ENCODE peak calls at places on chromosomes 13 and 19, in eight cellular contexts. One of them, this sample, is unnamed.

GRCh38 chr19:1503089-1503924 is 9.5 kb downstream of the ADAMTSL5 start:
- DNase-seq in activated T-helper 1 cell treated with Interleukin-2 at 50 U/mL for 16 hours: peak
- DNase-seq in Kasumi-1: peak
- DNase-seq in GDM1: peak
- DNase-seq in stimulated activated CD4-positive, alpha-beta T cell treated with anti-CD3 and anti-CD28 coated beads, Interleukin-15, amount 100 ng/mL, for 24 hours: peak
- DNase-seq in esophagus muscularis mucosa: no peak
- DNase-seq in NCI-H460: peak
- DNase-seq in mesenteric fat pad: no peak
- DNase-seq in this sample: peak

GRCh38 chr13:51292000-51292550 is 47.4 kb upstream of the SERPINE3 start:
- DNase-seq in activated T-helper 1 cell treated with Interleukin-2 at 50 U/mL for 16 hours: no peak
- DNase-seq in Kasumi-1: no peak
- DNase-seq in GDM1: no peak
- DNase-seq in stimulated activated CD4-positive, alpha-beta T cell treated with anti-CD3 and anti-CD28 coated beads, Interleukin-15, amount 100 ng/mL, for 24 hours: no peak
- DNase-seq in esophagus muscularis mucosa: no peak
- DNase-seq in NCI-H460: no peak
- DNase-seq in mesenteric fat pad: no peak
- DNase-seq in this sample: peak

GRCh38 chr19:7294571-7295212 is 478 bp upstream of the INSR start:
- DNase-seq in activated T-helper 1 cell treated with Interleukin-2 at 50 U/mL for 16 hours: no peak
- DNase-seq in Kasumi-1: peak
- DNase-seq in GDM1: no peak
- DNase-seq in stimulated activated CD4-positive, alpha-beta T cell treated with anti-CD3 and anti-CD28 coated beads, Interleukin-15, amount 100 ng/mL, for 24 hours: peak
- DNase-seq in esophagus muscularis mucosa: no peak
- DNase-seq in NCI-H460: peak
- DNase-seq in mesenteric fat pad: peak
- DNase-seq in this sample: peak

GRCh38 chr19:2555422-2556220 is 79.7 kb downstream of the GADD45B start:
- DNase-seq in activated T-helper 1 cell treated with Interleukin-2 at 50 U/mL for 16 hours: no peak
- DNase-seq in Kasumi-1: no peak
- DNase-seq in GDM1: no peak
- DNase-seq in stimulated activated CD4-positive, alpha-beta T cell treated with anti-CD3 and anti-CD28 coated beads, Interleukin-15, amount 100 ng/mL, for 24 hours: no peak
- DNase-seq in esophagus muscularis mucosa: no peak
- DNase-seq in NCI-H460: no peak
- DNase-seq in mesenteric fat pad: no peak
- DNase-seq in this sample: no peak

GRCh38 chr13:40681341-40682051 is 15.1 kb upstream of the FOXO1 start:
- DNase-seq in activated T-helper 1 cell treated with Interleukin-2 at 50 U/mL for 16 hours: no peak
- DNase-seq in Kasumi-1: peak
- DNase-seq in GDM1: peak
- DNase-seq in stimulated activated CD4-positive, alpha-beta T cell treated with anti-CD3 and anti-CD28 coated beads, Interleukin-15, amount 100 ng/mL, for 24 hours: no peak
- DNase-seq in esophagus muscularis mucosa: no peak
- DNase-seq in NCI-H460: no peak
- DNase-seq in mesenteric fat pad: no peak
- DNase-seq in this sample: peak

GRCh38 chr19:40410030-40410389 is 3.2 kb downstream of the PRX start:
- DNase-seq in activated T-helper 1 cell treated with Interleukin-2 at 50 U/mL for 16 hours: no peak
- DNase-seq in Kasumi-1: no peak
- DNase-seq in GDM1: no peak
- DNase-seq in stimulated activated CD4-positive, alpha-beta T cell treated with anti-CD3 and anti-CD28 coated beads, Interleukin-15, amount 100 ng/mL, for 24 hours: no peak
- DNase-seq in esophagus muscularis mucosa: no peak
- DNase-seq in NCI-H460: no peak
- DNase-seq in mesenteric fat pad: no peak
- DNase-seq in this sample: no peak

GRCh38 chr13:25046985-25047660 is 48.8 kb upstream of the PABPC3 start:
- DNase-seq in activated T-helper 1 cell treated with Interleukin-2 at 50 U/mL for 16 hours: no peak
- DNase-seq in Kasumi-1: no peak
- DNase-seq in GDM1: no peak
- DNase-seq in stimulated activated CD4-positive, alpha-beta T cell treated with anti-CD3 and anti-CD28 coated beads, Interleukin-15, amount 100 ng/mL, for 24 hours: no peak
- DNase-seq in esophagus muscularis mucosa: no peak
- DNase-seq in NCI-H460: no peak
- DNase-seq in mesenteric fat pad: no peak
- DNase-seq in this sample: peak

GRCh38 chr13:93397619-93398018 is 171.0 kb downstream of the GPC6 start:
- DNase-seq in activated T-helper 1 cell treated with Interleukin-2 at 50 U/mL for 16 hours: no peak
- DNase-seq in Kasumi-1: no peak
- DNase-seq in GDM1: no peak
- DNase-seq in stimulated activated CD4-positive, alpha-beta T cell treated with anti-CD3 and anti-CD28 coated beads, Interleukin-15, amount 100 ng/mL, for 24 hours: no peak
- DNase-seq in esophagus muscularis mucosa: no peak
- DNase-seq in NCI-H460: no peak
- DNase-seq in mesenteric fat pad: no peak
- DNase-seq in this sample: no peak

GRCh38 chr19:15810335-15810734 is 5.1 kb downstream of the OR10H1 start:
- DNase-seq in activated T-helper 1 cell treated with Interleukin-2 at 50 U/mL for 16 hours: no peak
- DNase-seq in Kasumi-1: peak
- DNase-seq in GDM1: no peak
- DNase-seq in stimulated activated CD4-positive, alpha-beta T cell treated with anti-CD3 and anti-CD28 coated beads, Interleukin-15, amount 100 ng/mL, for 24 hours: no peak
- DNase-seq in esophagus muscularis mucosa: no peak
- DNase-seq in NCI-H460: peak
- DNase-seq in mesenteric fat pad: no peak
- DNase-seq in this sample: no peak

GRCh38 chr13:102854675-102855074 is 8.8 kb downstream of the ERCC5 start:
- DNase-seq in activated T-helper 1 cell treated with Interleukin-2 at 50 U/mL for 16 hours: no peak
- DNase-seq in Kasumi-1: no peak
- DNase-seq in GDM1: no peak
- DNase-seq in stimulated activated CD4-positive, alpha-beta T cell treated with anti-CD3 and anti-CD28 coated beads, Interleukin-15, amount 100 ng/mL, for 24 hours: no peak
- DNase-seq in esophagus muscularis mucosa: no peak
- DNase-seq in NCI-H460: no peak
- DNase-seq in mesenteric fat pad: no peak
- DNase-seq in this sample: no peak

GRCh38 chr19:46404039-46404883 is 9.1 kb downstream of the CCDC8 start:
- DNase-seq in activated T-helper 1 cell treated with Interleukin-2 at 50 U/mL for 16 hours: no peak
- DNase-seq in Kasumi-1: peak
- DNase-seq in GDM1: no peak
- DNase-seq in stimulated activated CD4-positive, alpha-beta T cell treated with anti-CD3 and anti-CD28 coated beads, Interleukin-15, amount 100 ng/mL, for 24 hours: no peak
- DNase-seq in esophagus muscularis mucosa: no peak
- DNase-seq in NCI-H460: no peak
- DNase-seq in mesenteric fat pad: no peak
- DNase-seq in this sample: no peak

GRCh38 chr13:39777527-39778061 is 122.1 kb downstream of the COG6 start:
- DNase-seq in activated T-helper 1 cell treated with Interleukin-2 at 50 U/mL for 16 hours: no peak
- DNase-seq in Kasumi-1: peak
- DNase-seq in GDM1: peak
- DNase-seq in stimulated activated CD4-positive, alpha-beta T cell treated with anti-CD3 and anti-CD28 coated beads, Interleukin-15, amount 100 ng/mL, for 24 hours: peak
- DNase-seq in esophagus muscularis mucosa: no peak
- DNase-seq in NCI-H460: no peak
- DNase-seq in mesenteric fat pad: no peak
- DNase-seq in this sample: peak

GRCh38 chr19:33819875-33820781 is 23.5 kb downstream of the KCTD15 start:
- DNase-seq in activated T-helper 1 cell treated with Interleukin-2 at 50 U/mL for 16 hours: peak
- DNase-seq in Kasumi-1: peak
- DNase-seq in GDM1: peak
- DNase-seq in stimulated activated CD4-positive, alpha-beta T cell treated with anti-CD3 and anti-CD28 coated beads, Interleukin-15, amount 100 ng/mL, for 24 hours: peak
- DNase-seq in esophagus muscularis mucosa: no peak
- DNase-seq in NCI-H460: peak
- DNase-seq in mesenteric fat pad: peak
- DNase-seq in this sample: peak

GRCh38 chr19:55383279-55383788 is 758 bp downstream of the TMEM238 start:
- DNase-seq in activated T-helper 1 cell treated with Interleukin-2 at 50 U/mL for 16 hours: no peak
- DNase-seq in Kasumi-1: no peak
- DNase-seq in GDM1: no peak
- DNase-seq in stimulated activated CD4-positive, alpha-beta T cell treated with anti-CD3 and anti-CD28 coated beads, Interleukin-15, amount 100 ng/mL, for 24 hours: peak
- DNase-seq in esophagus muscularis mucosa: no peak
- DNase-seq in NCI-H460: no peak
- DNase-seq in mesenteric fat pad: no peak
- DNase-seq in this sample: no peak

GRCh38 chr13:111485491-111486250 is 165.2 kb downstream of the TEX29 start:
- DNase-seq in activated T-helper 1 cell treated with Interleukin-2 at 50 U/mL for 16 hours: no peak
- DNase-seq in Kasumi-1: no peak
- DNase-seq in GDM1: no peak
- DNase-seq in stimulated activated CD4-positive, alpha-beta T cell treated with anti-CD3 and anti-CD28 coated beads, Interleukin-15, amount 100 ng/mL, for 24 hours: no peak
- DNase-seq in esophagus muscularis mucosa: no peak
- DNase-seq in NCI-H460: no peak
- DNase-seq in mesenteric fat pad: peak
- DNase-seq in this sample: no peak

GRCh38 chr19:46490774-46491173 is 4.9 kb downstream of the PNMA8B start:
- DNase-seq in activated T-helper 1 cell treated with Interleukin-2 at 50 U/mL for 16 hours: no peak
- DNase-seq in Kasumi-1: no peak
- DNase-seq in GDM1: no peak
- DNase-seq in stimulated activated CD4-positive, alpha-beta T cell treated with anti-CD3 and anti-CD28 coated beads, Interleukin-15, amount 100 ng/mL, for 24 hours: no peak
- DNase-seq in esophagus muscularis mucosa: no peak
- DNase-seq in NCI-H460: no peak
- DNase-seq in mesenteric fat pad: no peak
- DNase-seq in this sample: no peak

GRCh38 chr13:51549050-51549449 is 35.2 kb upstream of the WDFY2 start:
- DNase-seq in activated T-helper 1 cell treated with Interleukin-2 at 50 U/mL for 16 hours: no peak
- DNase-seq in Kasumi-1: peak
- DNase-seq in GDM1: peak
- DNase-seq in stimulated activated CD4-positive, alpha-beta T cell treated with anti-CD3 and anti-CD28 coated beads, Interleukin-15, amount 100 ng/mL, for 24 hours: no peak
- DNase-seq in esophagus muscularis mucosa: no peak
- DNase-seq in NCI-H460: no peak
- DNase-seq in mesenteric fat pad: no peak
- DNase-seq in this sample: no peak

GRCh38 chr13:108005231-108005630 is 210.1 kb downstream of the LIG4 start:
- DNase-seq in activated T-helper 1 cell treated with Interleukin-2 at 50 U/mL for 16 hours: no peak
- DNase-seq in Kasumi-1: no peak
- DNase-seq in GDM1: no peak
- DNase-seq in stimulated activated CD4-positive, alpha-beta T cell treated with anti-CD3 and anti-CD28 coated beads, Interleukin-15, amount 100 ng/mL, for 24 hours: no peak
- DNase-seq in esophagus muscularis mucosa: no peak
- DNase-seq in NCI-H460: no peak
- DNase-seq in mesenteric fat pad: no peak
- DNase-seq in this sample: no peak

GRCh38 chr19:33199441-33200265 is 5.5 kb downstream of the LRP3 start:
- DNase-seq in activated T-helper 1 cell treated with Interleukin-2 at 50 U/mL for 16 hours: no peak
- DNase-seq in Kasumi-1: peak
- DNase-seq in GDM1: no peak
- DNase-seq in stimulated activated CD4-positive, alpha-beta T cell treated with anti-CD3 and anti-CD28 coated beads, Interleukin-15, amount 100 ng/mL, for 24 hours: no peak
- DNase-seq in esophagus muscularis mucosa: no peak
- DNase-seq in NCI-H460: no peak
- DNase-seq in mesenteric fat pad: no peak
- DNase-seq in this sample: peak

GRCh38 chr13:110664074-110664473 is 41.8 kb downstream of the CARS2 start:
- DNase-seq in activated T-helper 1 cell treated with Interleukin-2 at 50 U/mL for 16 hours: no peak
- DNase-seq in Kasumi-1: no peak
- DNase-seq in GDM1: no peak
- DNase-seq in stimulated activated CD4-positive, alpha-beta T cell treated with anti-CD3 and anti-CD28 coated beads, Interleukin-15, amount 100 ng/mL, for 24 hours: no peak
- DNase-seq in esophagus muscularis mucosa: no peak
- DNase-seq in NCI-H460: no peak
- DNase-seq in mesenteric fat pad: no peak
- DNase-seq in this sample: no peak

GRCh38 chr13:77874406-77874805 is 44.2 kb downstream of the EDNRB start:
- DNase-seq in activated T-helper 1 cell treated with Interleukin-2 at 50 U/mL for 16 hours: no peak
- DNase-seq in Kasumi-1: no peak
- DNase-seq in GDM1: no peak
- DNase-seq in stimulated activated CD4-positive, alpha-beta T cell treated with anti-CD3 and anti-CD28 coated beads, Interleukin-15, amount 100 ng/mL, for 24 hours: no peak
- DNase-seq in esophagus muscularis mucosa: no peak
- DNase-seq in NCI-H460: no peak
- DNase-seq in mesenteric fat pad: no peak
- DNase-seq in this sample: peak

GRCh38 chr13:63773476-63773875 is 2357.8 kb upstream of the PCDH20 start:
- DNase-seq in activated T-helper 1 cell treated with Interleukin-2 at 50 U/mL for 16 hours: no peak
- DNase-seq in Kasumi-1: no peak
- DNase-seq in GDM1: no peak
- DNase-seq in stimulated activated CD4-positive, alpha-beta T cell treated with anti-CD3 and anti-CD28 coated beads, Interleukin-15, amount 100 ng/mL, for 24 hours: no peak
- DNase-seq in esophagus muscularis mucosa: no peak
- DNase-seq in NCI-H460: no peak
- DNase-seq in mesenteric fat pad: no peak
- DNase-seq in this sample: no peak

GRCh38 chr19:18795540-18795939 is 4.4 kb upstream of the COMP start:
- DNase-seq in activated T-helper 1 cell treated with Interleukin-2 at 50 U/mL for 16 hours: no peak
- DNase-seq in Kasumi-1: peak
- DNase-seq in GDM1: no peak
- DNase-seq in stimulated activated CD4-positive, alpha-beta T cell treated with anti-CD3 and anti-CD28 coated beads, Interleukin-15, amount 100 ng/mL, for 24 hours: no peak
- DNase-seq in esophagus muscularis mucosa: no peak
- DNase-seq in NCI-H460: no peak
- DNase-seq in mesenteric fat pad: no peak
- DNase-seq in this sample: peak

GRCh38 chr13:90084684-90085290 is 1262.7 kb upstream of the MIR17HG start:
- DNase-seq in activated T-helper 1 cell treated with Interleukin-2 at 50 U/mL for 16 hours: no peak
- DNase-seq in Kasumi-1: no peak
- DNase-seq in GDM1: no peak
- DNase-seq in stimulated activated CD4-positive, alpha-beta T cell treated with anti-CD3 and anti-CD28 coated beads, Interleukin-15, amount 100 ng/mL, for 24 hours: no peak
- DNase-seq in esophagus muscularis mucosa: no peak
- DNase-seq in NCI-H460: no peak
- DNase-seq in mesenteric fat pad: no peak
- DNase-seq in this sample: no peak

GRCh38 chr19:40370997-40371801 is 18.8 kb downstream of the HIPK4 start:
- DNase-seq in activated T-helper 1 cell treated with Interleukin-2 at 50 U/mL for 16 hours: no peak
- DNase-seq in Kasumi-1: no peak
- DNase-seq in GDM1: no peak
- DNase-seq in stimulated activated CD4-positive, alpha-beta T cell treated with anti-CD3 and anti-CD28 coated beads, Interleukin-15, amount 100 ng/mL, for 24 hours: no peak
- DNase-seq in esophagus muscularis mucosa: no peak
- DNase-seq in NCI-H460: no peak
- DNase-seq in mesenteric fat pad: no peak
- DNase-seq in this sample: no peak

GRCh38 chr19:17654993-17655392 is 33.2 kb downstream of the UNC13A start:
- DNase-seq in activated T-helper 1 cell treated with Interleukin-2 at 50 U/mL for 16 hours: no peak
- DNase-seq in Kasumi-1: no peak
- DNase-seq in GDM1: no peak
- DNase-seq in stimulated activated CD4-positive, alpha-beta T cell treated with anti-CD3 and anti-CD28 coated beads, Interleukin-15, amount 100 ng/mL, for 24 hours: peak
- DNase-seq in esophagus muscularis mucosa: no peak
- DNase-seq in NCI-H460: no peak
- DNase-seq in mesenteric fat pad: no peak
- DNase-seq in this sample: no peak

GRCh38 chr19:48403606-48404005 is 10.1 kb downstream of the GRIN2D start:
- DNase-seq in activated T-helper 1 cell treated with Interleukin-2 at 50 U/mL for 16 hours: no peak
- DNase-seq in Kasumi-1: peak
- DNase-seq in GDM1: peak
- DNase-seq in stimulated activated CD4-positive, alpha-beta T cell treated with anti-CD3 and anti-CD28 coated beads, Interleukin-15, amount 100 ng/mL, for 24 hours: peak
- DNase-seq in esophagus muscularis mucosa: no peak
- DNase-seq in NCI-H460: no peak
- DNase-seq in mesenteric fat pad: no peak
- DNase-seq in this sample: peak

GRCh38 chr13:44212633-44213387 is 160.8 kb upstream of the SERP2 start:
- DNase-seq in activated T-helper 1 cell treated with Interleukin-2 at 50 U/mL for 16 hours: no peak
- DNase-seq in Kasumi-1: no peak
- DNase-seq in GDM1: no peak
- DNase-seq in stimulated activated CD4-positive, alpha-beta T cell treated with anti-CD3 and anti-CD28 coated beads, Interleukin-15, amount 100 ng/mL, for 24 hours: no peak
- DNase-seq in esophagus muscularis mucosa: no peak
- DNase-seq in NCI-H460: peak
- DNase-seq in mesenteric fat pad: no peak
- DNase-seq in this sample: no peak

GRCh38 chr13:113511361-113511760 is 20.9 kb upstream of the DCUN1D2 start:
- DNase-seq in activated T-helper 1 cell treated with Interleukin-2 at 50 U/mL for 16 hours: no peak
- DNase-seq in Kasumi-1: no peak
- DNase-seq in GDM1: no peak
- DNase-seq in stimulated activated CD4-positive, alpha-beta T cell treated with anti-CD3 and anti-CD28 coated beads, Interleukin-15, amount 100 ng/mL, for 24 hours: no peak
- DNase-seq in esophagus muscularis mucosa: no peak
- DNase-seq in NCI-H460: no peak
- DNase-seq in mesenteric fat pad: no peak
- DNase-seq in this sample: no peak

GRCh38 chr19:18590273-18591272 is 2.0 kb downstream of the REX1BD start:
- DNase-seq in activated T-helper 1 cell treated with Interleukin-2 at 50 U/mL for 16 hours: no peak
- DNase-seq in Kasumi-1: no peak
- DNase-seq in GDM1: no peak
- DNase-seq in stimulated activated CD4-positive, alpha-beta T cell treated with anti-CD3 and anti-CD28 coated beads, Interleukin-15, amount 100 ng/mL, for 24 hours: peak
- DNase-seq in esophagus muscularis mucosa: no peak
- DNase-seq in NCI-H460: no peak
- DNase-seq in mesenteric fat pad: no peak
- DNase-seq in this sample: peak